ENCODE peak calls at places on chromosomes 13 and 19, in nine cellular contexts. G, F, M, Y, P, X, N, U and S are unnamed samples.

GRCh38 chr13:40490086-40490723 is 176.2 kb downstream of the FOXO1 start:
- DNase-seq in G (no peak), F (no peak), M (peak; percentile 15), Y (no peak), P (no peak), X (no peak), N (no peak), U (no peak), S (peak; percentile 25)

GRCh38 chr13:44364601-44365000 is 9.0 kb upstream of the SERP2 start:
- DNase-seq in G (no peak), F (no peak), M (no peak), Y (peak; percentile 25), P (no peak), X (peak; percentile 68), N (no peak), U (peak; percentile 57), S (no peak)

GRCh38 chr19:31612873-31613272 is 263.6 kb upstream of the TSHZ3 start:
- DNase-seq in G (no peak), F (no peak), M (no peak), Y (no peak), P (no peak), X (no peak), N (no peak), U (no peak), S (no peak)

GRCh38 chr19:6247007-6247288 is 32.8 kb downstream of the MLLT1 start:
- DNase-seq in G (no peak), F (no peak), M (no peak), Y (no peak), P (no peak), X (no peak), N (no peak), U (no peak), S (no peak)

GRCh38 chr13:48405865-48406264 is 7.0 kb downstream of the LPAR6 start:
- DNase-seq in G (no peak), F (no peak), M (no peak), Y (peak; percentile 25), P (no peak), X (peak; percentile 52), N (no peak), U (no peak), S (no peak)

GRCh38 chr13:105991622-105992254 is 543.7 kb downstream of the EFNB2 start:
- DNase-seq in G (no peak), F (peak; percentile 73), M (no peak), Y (no peak), P (no peak), X (peak; percentile 90), N (no peak), U (peak; percentile 84), S (no peak)

GRCh38 chr19:32816555-32817099 is 52.9 kb downstream of the SLC7A9 start:
- DNase-seq in G (no peak), F (no peak), M (no peak), Y (no peak), P (no peak), X (no peak), N (no peak), U (no peak), S (no peak)

GRCh38 chr13:89967701-89968100 is 1379.8 kb upstream of the MIR17HG start:
- DNase-seq in G (no peak), F (no peak), M (no peak), Y (no peak), P (no peak), X (no peak), N (no peak), U (no peak), S (no peak)

GRCh38 chr13:41306271-41307150 is 4.6 kb upstream of the NAA16 start:
- DNase-seq in G (no peak), F (no peak), M (no peak), Y (peak; percentile 50), P (no peak), X (no peak), N (no peak), U (no peak), S (no peak)

GRCh38 chr13:105442941-105443340 is 1092.5 kb downstream of the EFNB2 start:
- DNase-seq in G (no peak), F (no peak), M (no peak), Y (peak; percentile 85), P (no peak), X (peak; percentile 99), N (no peak), U (peak; percentile 94), S (no peak)

GRCh38 chr19:3442487-3443071 is 37.7 kb downstream of the SMIM24 start:
- DNase-seq in G (no peak), F (no peak), M (no peak), Y (no peak), P (no peak), X (no peak), N (no peak), U (no peak), S (no peak)

GRCh38 chr13:84230568-84230967 is 348.3 kb upstream of the SLITRK1 start:
- DNase-seq in G (no peak), F (no peak), M (no peak), Y (no peak), P (no peak), X (no peak), N (no peak), U (no peak), S (no peak)

GRCh38 chr13:96052655-96053002 is 572 bp downstream of the UGGT2 start:
- DNase-seq in G (no peak), F (no peak), M (no peak), Y (peak; percentile 67), P (no peak), X (peak; percentile 88), N (peak; percentile 71), U (peak; percentile 64), S (peak; percentile 4)

GRCh38 chr13:90412980-90413379 is 934.5 kb upstream of the MIR17HG start:
- DNase-seq in G (no peak), F (no peak), M (no peak), Y (no peak), P (no peak), X (no peak), N (no peak), U (no peak), S (no peak)

GRCh38 chr13:45142440-45143345 is 22.4 kb downstream of the GTF2F2 start:
- DNase-seq in G (no peak), F (no peak), M (no peak), Y (no peak), P (no peak), X (peak; percentile 61), N (no peak), U (no peak), S (no peak)

GRCh38 chr19:37914908-37915307 is 7.9 kb downstream of the SIPA1L3 start:
- DNase-seq in G (no peak), F (peak; percentile 85), M (no peak), Y (no peak), P (no peak), X (no peak), N (peak; percentile 74), U (no peak), S (no peak)

GRCh38 chr13:48497669-48498068 is 35.2 kb downstream of the RCBTB2 start:
- DNase-seq in G (no peak), F (no peak), M (no peak), Y (no peak), P (no peak), X (no peak), N (no peak), U (no peak), S (no peak)

GRCh38 chr19:40274585-40275544 is 10.3 kb downstream of the AKT2 start:
- DNase-seq in G (no peak), F (no peak), M (no peak), Y (no peak), P (no peak), X (no peak), N (peak; percentile 19), U (no peak), S (no peak)

GRCh38 chr13:111115841-111116500 is 861 bp downstream of the ARHGEF7 start:
- DNase-seq in G (no peak), F (no peak), M (no peak), Y (peak; percentile 87), P (no peak), X (peak; percentile 94), N (no peak), U (peak; percentile 89), S (no peak)

GRCh38 chr13:58977085-58977484 is 1186.6 kb downstream of the DIAPH3 start:
- DNase-seq in G (no peak), F (no peak), M (no peak), Y (no peak), P (no peak), X (no peak), N (no peak), U (no peak), S (no peak)

GRCh38 chr13:113116871-113117271 is 5.7 kb upstream of the F10 start:
- DNase-seq in G (no peak), F (no peak), M (no peak), Y (no peak), P (no peak), X (no peak), N (no peak), U (no peak), S (no peak)

GRCh38 chr13:51419015-51419636 is 33.7 kb downstream of the INTS6 start:
- DNase-seq in G (no peak), F (peak; percentile 67), M (no peak), Y (no peak), P (no peak), X (no peak), N (peak; percentile 58), U (no peak), S (no peak)

GRCh38 chr13:57624565-57625435 is 6.7 kb upstream of the PCDH17 start:
- DNase-seq in G (peak; percentile 36), F (peak; percentile 47), M (no peak), Y (peak; percentile 60), P (peak; percentile 73), X (peak; percentile 79), N (peak; percentile 75), U (peak; percentile 53), S (peak; percentile 57)

GRCh38 chr13:107642841-107643240 is 572.5 kb downstream of the LIG4 start:
- DNase-seq in G (no peak), F (no peak), M (no peak), Y (no peak), P (peak; percentile 73), X (no peak), N (no peak), U (no peak), S (no peak)

GRCh38 chr19:20124879-20125278 is 42.1 kb upstream of the ZNF486 start:
- DNase-seq in G (no peak), F (no peak), M (no peak), Y (no peak), P (no peak), X (no peak), N (no peak), U (no peak), S (no peak)

GRCh38 chr19:17686027-17686511 is 2.1 kb downstream of the UNC13A start:
- DNase-seq in G (peak; percentile 57), F (no peak), M (no peak), Y (peak; percentile 21), P (no peak), X (peak; percentile 42), N (no peak), U (no peak), S (no peak)

GRCh38 chr13:33348366-33348765 is 62.8 kb upstream of the STARD13 start:
- DNase-seq in G (no peak), F (no peak), M (no peak), Y (peak; percentile 33), P (no peak), X (peak; percentile 85), N (no peak), U (peak; percentile 85), S (no peak)